ENCODE peak calls at places on chromosomes 5 and 9, in nine cellular contexts. I, A, Y, Z, N, J, K, D and C are unnamed samples.

GRCh38 chr5:66582499-66582898 is 13.7 kb upstream of the MAST4 start:
- DNase-seq in J (no peak), D (no peak), Z (no peak), A (no peak), Y (no peak), I (no peak), N (no peak), K (no peak), C (no peak)

GRCh38 chr5:139863855-139864558 is 68.4 kb downstream of the PSD2 start:
- DNase-seq in D (peak), J (peak), A (no peak), Z (peak), K (no peak), I (no peak), Y (peak), N (peak), C (peak)

GRCh38 chr9:37618817-37619216 is 26.4 kb upstream of the TOMM5 start:
- DNase-seq in D (no peak), A (no peak), J (no peak), Y (no peak), K (peak), Z (no peak), I (no peak), N (no peak), C (peak)

GRCh38 chr9:6680797-6681146 is 35.2 kb upstream of the GLDC start:
- DNase-seq in I (peak), N (no peak), K (no peak), Z (no peak), D (peak), J (no peak), Y (no peak), A (no peak), C (no peak)

GRCh38 chr9:98175013-98175679 is 17.3 kb downstream of the CORO2A start:
- DNase-seq in K (no peak), Z (no peak), A (no peak), J (peak), Y (no peak), I (no peak), D (no peak), N (no peak), C (no peak)

GRCh38 chr5:35430381-35431162 is 187.1 kb upstream of the SPEF2 start:
- DNase-seq in N (no peak), J (no peak), D (no peak), I (no peak), K (no peak), Z (no peak), A (no peak), Y (no peak), C (no peak)

GRCh38 chr5:72859127-72859526 is 42.7 kb downstream of the TNPO1 start:
- DNase-seq in D (no peak), N (no peak), I (no peak), J (no peak), Z (no peak), A (no peak), K (no peak), Y (no peak), C (no peak)

GRCh38 chr9:131773911-131774379 is 34.1 kb upstream of the RAPGEF1 start:
- DNase-seq in I (peak), Z (no peak), K (no peak), N (no peak), D (no peak), J (no peak), A (no peak), Y (no peak), C (peak)

GRCh38 chr5:112869948-112870347 is 8.9 kb downstream of the SRP19 start:
- DNase-seq in I (no peak), J (no peak), Y (no peak), N (no peak), K (no peak), Z (no peak), A (no peak), D (no peak), C (no peak)

GRCh38 chr5:35205186-35205585 is 25.1 kb downstream of the PRLR start:
- DNase-seq in J (no peak), K (no peak), I (no peak), N (no peak), Y (no peak), D (no peak), Z (no peak), A (no peak), C (no peak)

GRCh38 chr9:128204858-128205257 is 1.7 kb downstream of the DNM1 start:
- DNase-seq in Y (no peak), D (no peak), K (no peak), N (no peak), I (no peak), A (no peak), J (no peak), Z (no peak), C (no peak)

GRCh38 chr5:54313311-54314270 is 3.2 kb upstream of the ARL15 start:
- DNase-seq in J (no peak), Y (no peak), K (no peak), I (no peak), D (peak), A (no peak), Z (no peak), N (no peak), C (no peak)

GRCh38 chr9:130028493-130029222 is 14.3 kb downstream of the FNBP1 start:
- DNase-seq in Z (no peak), N (no peak), Y (no peak), D (no peak), J (no peak), I (no peak), A (no peak), K (no peak), C (no peak)

GRCh38 chr5:139681112-139681458 is 32.9 kb downstream of the CXXC5 start:
- DNase-seq in D (no peak), Z (no peak), A (no peak), N (no peak), Y (no peak), K (no peak), J (no peak), I (no peak), C (no peak)

GRCh38 chr9:22452415-22453010 is 5.9 kb downstream of the DMRTA1 start:
- DNase-seq in N (no peak), J (no peak), Z (no peak), Y (no peak), D (peak), A (peak), I (no peak), K (no peak), C (no peak)

GRCh38 chr5:153445875-153446567 is 44.4 kb upstream of the GRIA1 start:
- DNase-seq in I (no peak), A (no peak), Y (no peak), Z (no peak), D (peak), J (no peak), N (no peak), K (no peak), C (no peak)

GRCh38 chr9:136310273-136311030 is 6.6 kb upstream of the CCDC187 start:
- DNase-seq in Z (no peak), D (no peak), I (no peak), K (no peak), J (no peak), A (no peak), N (no peak), Y (no peak), C (no peak)

GRCh38 chr5:178356459-178356872 is 123.9 kb upstream of the PHYKPL start:
- DNase-seq in A (no peak), Y (no peak), D (no peak), Z (no peak), I (no peak), K (no peak), N (no peak), J (no peak), C (no peak)

GRCh38 chr5:174101331-174101730 is 55.8 kb downstream of the NSG2 start:
- DNase-seq in Y (no peak), D (no peak), J (no peak), N (peak), K (no peak), I (no peak), Z (no peak), A (no peak), C (no peak)

GRCh38 chr9:137228515-137228967 is 1.2 kb downstream of the RNF224 start:
- DNase-seq in J (no peak), A (no peak), N (no peak), D (no peak), K (no peak), Z (no peak), I (no peak), Y (no peak), C (no peak)

GRCh38 chr5:117889592-117889991 is 1098.8 kb downstream of the DTWD2 start:
- DNase-seq in K (peak), A (no peak), D (no peak), J (no peak), N (no peak), I (peak), Y (no peak), Z (peak), C (no peak)

GRCh38 chr5:963673-964531 is 44.7 kb upstream of the NKD2 start:
- DNase-seq in I (peak), D (no peak), N (peak), J (no peak), Y (no peak), K (peak), A (no peak), Z (peak), C (peak)

GRCh38 chr5:96431376-96432244 is 1.4 kb downstream of the PCSK1 start:
- DNase-seq in J (no peak), Z (no peak), Y (no peak), N (no peak), D (no peak), A (no peak), I (peak), K (no peak), C (no peak)

GRCh38 chr5:163916856-163917255 is 411.4 kb downstream of the MAT2B start:
- DNase-seq in N (no peak), K (no peak), I (no peak), Z (no peak), Y (no peak), J (no peak), D (no peak), A (no peak), C (no peak)

GRCh38 chr9:84384617-84385016 is 44.1 kb upstream of the SLC28A3 start:
- DNase-seq in K (no peak), N (no peak), A (no peak), J (no peak), D (no peak), I (no peak), Z (no peak), Y (no peak), C (no peak)

GRCh38 chr5:180639743-180640300 is 9.6 kb downstream of the FLT4 start:
- DNase-seq in D (peak), Y (no peak), J (peak), K (no peak), Z (no peak), N (peak), I (no peak), A (no peak), C (no peak)

GRCh38 chr9:137387034-137387890 is 35.7 kb downstream of the EXD3 start:
- DNase-seq in N (no peak), J (no peak), D (no peak), A (no peak), I (no peak), Z (no peak), Y (no peak), K (no peak), C (no peak)

GRCh38 chr9:128917151-128917849 is 3.5 kb upstream of the PHYHD1 start:
- DNase-seq in K (no peak), J (peak), N (peak), I (no peak), Z (peak), Y (no peak), D (peak), A (no peak), C (no peak)

GRCh38 chr9:128160603-128160987 is 530 bp downstream of the BBLN start:
- DNase-seq in Z (no peak), J (no peak), I (no peak), Y (no peak), A (no peak), N (no peak), K (no peak), D (no peak), C (no peak)

GRCh38 chr5:9391080-9391479 is 154.8 kb downstream of the SEMA5A start:
- DNase-seq in I (no peak), Z (no peak), Y (no peak), K (no peak), A (no peak), D (no peak), N (no peak), J (no peak), C (no peak)

GRCh38 chr5:9386945-9387344 is 158.9 kb downstream of the SEMA5A start:
- DNase-seq in A (no peak), Y (no peak), J (no peak), K (no peak), Z (no peak), N (no peak), I (no peak), D (no peak), C (no peak)

GRCh38 chr5:9390128-9390527 is 155.7 kb downstream of the SEMA5A start:
- DNase-seq in A (no peak), D (no peak), N (no peak), I (no peak), J (no peak), Y (no peak), K (no peak), Z (no peak), C (no peak)

GRCh38 chr5:9388941-9389674 is 156.8 kb downstream of the SEMA5A start:
- DNase-seq in Z (no peak), I (no peak), A (no peak), N (no peak), K (no peak), J (no peak), D (no peak), Y (no peak), C (no peak)

GRCh38 chr5:9387879-9388278 is 158.0 kb downstream of the SEMA5A start:
- DNase-seq in K (no peak), D (no peak), Y (no peak), N (no peak), J (no peak), Z (no peak), A (no peak), I (no peak), C (no peak)
- TF ChIP-seq CTCF in K (no peak), D (no peak), Y (no peak), N (no peak), J (no peak), Z (no peak), A (no peak), I (no peak), C (peak)

DNA sequence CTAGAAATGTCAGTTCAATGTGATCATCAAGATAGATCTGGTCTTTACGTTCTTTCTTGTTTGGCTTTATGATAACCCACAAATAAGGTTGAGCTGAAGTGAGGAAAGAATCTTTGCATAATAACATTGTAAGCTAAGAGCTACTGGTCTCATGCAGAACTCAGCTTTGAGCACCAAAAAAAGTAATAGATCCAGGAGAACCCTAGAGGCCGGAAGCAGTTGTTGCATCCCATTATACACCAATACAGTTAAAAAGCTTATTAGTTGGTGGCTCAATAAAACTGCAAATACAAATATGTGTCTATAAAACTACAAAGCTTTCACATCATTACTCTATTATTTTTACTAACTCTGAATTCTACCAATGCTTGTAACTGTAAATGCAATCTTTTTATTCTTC is 85.5 kb upstream of the NUDT12 start:
- DNase-seq in J (no peak), D (no peak), Y (no peak), K (no peak), A (no peak), Z (no peak), N (no peak), I (no peak), C (no peak)
- TF ChIP-seq CTCF in J (no peak), D (no peak), Y (no peak), K (no peak), A (peak), Z (no peak), N (no peak), I (peak), C (no peak)

DNA sequence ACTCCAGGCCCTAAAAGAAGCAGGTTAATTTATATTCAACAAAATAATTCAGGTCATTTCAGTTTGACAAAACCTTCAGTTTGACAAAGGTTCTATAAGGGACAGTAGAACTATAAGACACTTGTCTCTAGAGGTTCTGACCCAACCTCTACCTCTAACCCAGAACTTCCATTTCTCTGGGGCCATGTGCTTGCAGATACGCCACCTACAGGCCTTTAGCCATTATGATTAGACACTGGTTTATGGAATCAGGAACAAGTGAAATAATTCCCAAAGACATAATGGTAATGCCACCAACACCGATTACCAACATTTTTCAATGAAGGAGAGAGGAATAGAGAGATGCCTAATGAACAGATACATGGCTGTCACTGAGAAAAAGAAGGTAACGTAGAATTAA is 733.9 kb downstream of the PRELID2 start:
- DNase-seq in N (no peak), Y (no peak), K (no peak), D (no peak), J (no peak), A (peak), I (no peak), Z (no peak), C (no peak)
- TF ChIP-seq CTCF in N (no peak), Y (no peak), K (no peak), D (no peak), J (no peak), A (peak), I (peak), Z (no peak), C (peak)

GRCh38 chr9:36110434-36110833 is 26.1 kb upstream of the GLIPR2 start:
- DNase-seq in J (no peak), N (no peak), A (no peak), Y (no peak), K (no peak), I (no peak), D (no peak), Z (no peak), C (no peak)
- TF ChIP-seq CTCF in J (no peak), N (no peak), A (peak), Y (no peak), K (no peak), I (no peak), D (no peak), Z (no peak), C (peak)